ENCODE peak calls at places on chromosomes 13 and 19, in ten cellular contexts. J is fibroblast of gingiva; F is stimulated activated CD8-positive, alpha-beta memory T cell treated with anti-CD3 and anti-CD28 coated beads, Interleukin-4, amount 100 ng/mL, for 1 hour; T is astrocyte; G is NCI-H2081 treated with DMSO at 0.1 percent for 48 hours; U is Caco-2; O is mucosa of descending colon; D is GM18507; Q is stimulated activated CD4-positive, alpha-beta T cell treated with anti-CD3 and anti-CD28 coated beads, Interleukin-1b, Interleukin-23, amount 100 ng/mL, for 1 hour; M is cerebellum. X is an unnamed sample.
A peak's percentile ranks its signal among the peaks of the same experiment; 100 is the strongest.

GRCh38 chr13:25901460-25902376 is 150.1 kb downstream of the SHISA2 start:
- DNase-seq in J (peak; percentile 68), U (no peak), Q (no peak), G (no peak), O (no peak), F (peak; percentile 4), D (peak; percentile 28), M (no peak), T (peak; percentile 86), X (peak; percentile 74)

GRCh38 chr13:75850915-75851314 is 214.8 kb downstream of the LMO7 start:
- DNase-seq in G (no peak), M (no peak), T (no peak), D (no peak), U (peak; percentile 55), F (no peak), J (no peak), O (no peak), Q (no peak), X (no peak)

GRCh38 chr19:16978156-16978555 is 48.5 kb downstream of the CPAMD8 start:
- DNase-seq in J (no peak), G (no peak), F (no peak), Q (no peak), T (no peak), D (no peak), U (no peak), O (no peak), M (no peak), X (no peak)

GRCh38 chr13:94009696-94010095 is 469.8 kb downstream of the DCT start:
- DNase-seq in U (no peak), D (no peak), M (no peak), G (no peak), O (no peak), J (peak; percentile 56), F (no peak), T (peak; percentile 41), Q (no peak), X (peak; percentile 36)

GRCh38 chr13:50589139-50589538 is 254.4 kb downstream of the DLEU7 start:
- DNase-seq in J (peak; percentile 52), U (no peak), O (no peak), F (no peak), D (no peak), G (no peak), T (peak; percentile 98), M (peak; percentile 17), Q (no peak), X (peak; percentile 93)

GRCh38 chr19:13920524-13920923 is 14.5 kb downstream of the CC2D1A start:
- DNase-seq in G (no peak), M (no peak), T (no peak), J (no peak), D (no peak), O (no peak), F (no peak), Q (no peak), U (no peak), X (no peak)

GRCh38 chr19:8631425-8631819 is 989 bp downstream of the NFILZ start:
- DNase-seq in U (no peak), O (peak; percentile 60), M (no peak), T (peak; percentile 81), J (peak; percentile 43), F (no peak), D (no peak), G (no peak), Q (no peak), X (no peak)

GRCh38 chr13:91136806-91137205 is 210.7 kb upstream of the MIR17HG start:
- DNase-seq in M (no peak), F (no peak), T (no peak), G (no peak), U (no peak), O (no peak), Q (no peak), D (no peak), J (no peak), X (no peak)

GRCh38 chr19:5821521-5822180 is 16.8 kb downstream of the NRTN start:
- DNase-seq in M (no peak), D (no peak), U (no peak), F (no peak), Q (no peak), O (no peak), G (no peak), J (no peak), T (no peak), X (no peak)

GRCh38 chr13:49217962-49218492 is 2.1 kb upstream of the MLNR start:
- DNase-seq in Q (no peak), O (no peak), D (no peak), G (no peak), F (no peak), U (no peak), M (no peak), T (no peak), J (no peak), X (no peak)

GRCh38 chr13:35874704-35875103 is 256.5 kb downstream of the DCLK1 start:
- DNase-seq in T (no peak), U (no peak), G (no peak), M (no peak), J (no peak), Q (no peak), D (no peak), F (no peak), O (no peak), X (no peak)

GRCh38 chr13:70098669-70099068 is 9.0 kb upstream of the ATXN8OS start:
- DNase-seq in O (no peak), J (no peak), U (no peak), Q (no peak), T (no peak), F (no peak), G (no peak), M (no peak), D (no peak), X (no peak)

X was measured in NCI-H226.